ENCODE peak calls at places on chromosome 10, in eight cellular contexts. One of them, this sample, is unnamed.
A peak's percentile ranks its signal among the peaks of the same experiment; 100 is the strongest.

GRCh38 chr10:103576862-103577261 is 83.4 kb downstream of the NEURL1 start:
- DNase-seq in B cell: no peak
- DNase-seq in dermis blood vessel endothelial cell: no peak
- DNase-seq in amniotic stem cell: no peak
- DNase-seq in germinal center: no peak
- DNase-seq in T-helper 2 cell: no peak
- DNase-seq in fibroblast of lung: no peak
- DNase-seq in AG08395: no peak
- DNase-seq in this sample: no peak

GRCh38 chr10:5614081-5614721 is 52.2 kb downstream of the ASB13 start:
- DNase-seq in fibroblast of lung: peak; percentile 75
- DNase-seq in AG08395: peak; percentile 71
- DNase-seq in amniotic stem cell: no peak
- DNase-seq in T-helper 2 cell: no peak
- DNase-seq in germinal center: no peak
- DNase-seq in B cell: no peak
- DNase-seq in dermis blood vessel endothelial cell: no peak
- DNase-seq in this sample: no peak

GRCh38 chr10:79275105-79275430 is 72.2 kb upstream of the PPIF start:
- DNase-seq in dermis blood vessel endothelial cell: no peak
- DNase-seq in B cell: no peak
- DNase-seq in T-helper 2 cell: no peak
- DNase-seq in AG08395: no peak
- DNase-seq in fibroblast of lung: no peak
- DNase-seq in germinal center: no peak
- DNase-seq in amniotic stem cell: no peak
- DNase-seq in this sample: no peak

GRCh38 chr10:77305650-77306632 is 331.7 kb downstream of the KCNMA1 start:
- DNase-seq in dermis blood vessel endothelial cell: no peak
- DNase-seq in T-helper 2 cell: no peak
- DNase-seq in amniotic stem cell: no peak
- DNase-seq in germinal center: no peak
- DNase-seq in fibroblast of lung: no peak
- DNase-seq in B cell: no peak
- DNase-seq in AG08395: peak; percentile 29
- DNase-seq in this sample: no peak

GRCh38 chr10:120979435-120980315 is 128.5 kb downstream of the WDR11 start:
- DNase-seq in amniotic stem cell: no peak
- DNase-seq in fibroblast of lung: no peak
- DNase-seq in AG08395: no peak
- DNase-seq in dermis blood vessel endothelial cell: peak; percentile 1
- DNase-seq in germinal center: peak; percentile 24
- DNase-seq in T-helper 2 cell: no peak
- DNase-seq in B cell: no peak
- DNase-seq in this sample: no peak

GRCh38 chr10:72297281-72297967 is 23.7 kb downstream of the DDIT4 start:
- DNase-seq in amniotic stem cell: no peak
- DNase-seq in AG08395: peak; percentile 88
- DNase-seq in germinal center: peak; percentile 81
- DNase-seq in fibroblast of lung: peak; percentile 88
- DNase-seq in T-helper 2 cell: peak; percentile 92
- DNase-seq in dermis blood vessel endothelial cell: peak; percentile 94
- DNase-seq in B cell: peak; percentile 85
- DNase-seq in this sample: no peak

GRCh38 chr10:69073731-69074130 is 14.2 kb upstream of the SRGN start:
- DNase-seq in B cell: no peak
- DNase-seq in dermis blood vessel endothelial cell: no peak
- DNase-seq in T-helper 2 cell: no peak
- DNase-seq in fibroblast of lung: no peak
- DNase-seq in germinal center: no peak
- DNase-seq in amniotic stem cell: no peak
- DNase-seq in AG08395: no peak
- DNase-seq in this sample: no peak

GRCh38 chr10:78964952-78965633 is 103.7 kb upstream of the ZMIZ1 start:
- DNase-seq in AG08395: no peak
- DNase-seq in germinal center: no peak
- DNase-seq in amniotic stem cell: no peak
- DNase-seq in B cell: no peak
- DNase-seq in fibroblast of lung: peak; percentile 57
- DNase-seq in dermis blood vessel endothelial cell: peak; percentile 56
- DNase-seq in T-helper 2 cell: no peak
- DNase-seq in this sample: no peak

GRCh38 chr10:17523917-17524316 is 69.5 kb upstream of the ST8SIA6 start:
- DNase-seq in B cell: no peak
- DNase-seq in AG08395: no peak
- DNase-seq in fibroblast of lung: no peak
- DNase-seq in amniotic stem cell: no peak
- DNase-seq in T-helper 2 cell: no peak
- DNase-seq in dermis blood vessel endothelial cell: no peak
- DNase-seq in germinal center: no peak
- DNase-seq in this sample: no peak

GRCh38 chr10:128405450-128405849 is 279.2 kb upstream of the MKI67 start:
- DNase-seq in T-helper 2 cell: no peak
- DNase-seq in dermis blood vessel endothelial cell: no peak
- DNase-seq in amniotic stem cell: no peak
- DNase-seq in fibroblast of lung: no peak
- DNase-seq in B cell: no peak
- DNase-seq in AG08395: no peak
- DNase-seq in germinal center: no peak
- DNase-seq in this sample: no peak

GRCh38 chr10:127524229-127524628 is 24.9 kb upstream of the NPS start:
- DNase-seq in T-helper 2 cell: no peak
- DNase-seq in AG08395: no peak
- DNase-seq in B cell: no peak
- DNase-seq in amniotic stem cell: no peak
- DNase-seq in dermis blood vessel endothelial cell: no peak
- DNase-seq in fibroblast of lung: no peak
- DNase-seq in germinal center: no peak
- DNase-seq in this sample: peak; percentile 4

GRCh38 chr10:94111367-94111766 is 117.6 kb downstream of the PLCE1 start:
- DNase-seq in fibroblast of lung: no peak
- DNase-seq in AG08395: no peak
- DNase-seq in amniotic stem cell: no peak
- DNase-seq in B cell: no peak
- DNase-seq in T-helper 2 cell: no peak
- DNase-seq in dermis blood vessel endothelial cell: no peak
- DNase-seq in germinal center: no peak
- DNase-seq in this sample: no peak

GRCh38 chr10:96850825-96851224 is 18.7 kb downstream of the LCOR start:
- DNase-seq in T-helper 2 cell: no peak
- DNase-seq in germinal center: no peak
- DNase-seq in B cell: no peak
- DNase-seq in AG08395: peak; percentile 86
- DNase-seq in dermis blood vessel endothelial cell: no peak
- DNase-seq in amniotic stem cell: peak; percentile 83
- DNase-seq in fibroblast of lung: peak; percentile 94
- DNase-seq in this sample: no peak

GRCh38 chr10:17954856-17955255 is 3.1 kb downstream of the SLC39A12 start:
- DNase-seq in T-helper 2 cell: no peak
- DNase-seq in fibroblast of lung: no peak
- DNase-seq in amniotic stem cell: no peak
- DNase-seq in germinal center: no peak
- DNase-seq in AG08395: peak; percentile 17
- DNase-seq in B cell: no peak
- DNase-seq in dermis blood vessel endothelial cell: no peak
- DNase-seq in this sample: no peak

GRCh38 chr10:1189166-1190051 is 133.2 kb downstream of the WDR37 start:
- DNase-seq in B cell: no peak
- DNase-seq in AG08395: no peak
- DNase-seq in dermis blood vessel endothelial cell: no peak
- DNase-seq in T-helper 2 cell: no peak
- DNase-seq in amniotic stem cell: no peak
- DNase-seq in germinal center: no peak
- DNase-seq in fibroblast of lung: no peak
- DNase-seq in this sample: no peak

GRCh38 chr10:121448768-121449456 is 149.3 kb downstream of the FGFR2 start:
- DNase-seq in AG08395: no peak
- DNase-seq in fibroblast of lung: no peak
- DNase-seq in germinal center: no peak
- DNase-seq in B cell: no peak
- DNase-seq in amniotic stem cell: no peak
- DNase-seq in T-helper 2 cell: no peak
- DNase-seq in dermis blood vessel endothelial cell: no peak
- DNase-seq in this sample: no peak

GRCh38 chr10:124652701-124653100 is 91.5 kb downstream of the FAM53B start:
- DNase-seq in T-helper 2 cell: no peak
- DNase-seq in germinal center: no peak
- DNase-seq in fibroblast of lung: no peak
- DNase-seq in dermis blood vessel endothelial cell: no peak
- DNase-seq in amniotic stem cell: no peak
- DNase-seq in AG08395: no peak
- DNase-seq in B cell: no peak
- DNase-seq in this sample: no peak

GRCh38 chr10:79246606-79247275 is 100.5 kb upstream of the PPIF start:
- DNase-seq in germinal center: no peak
- DNase-seq in B cell: no peak
- DNase-seq in AG08395: peak; percentile 66
- DNase-seq in T-helper 2 cell: no peak
- DNase-seq in dermis blood vessel endothelial cell: peak; percentile 61
- DNase-seq in fibroblast of lung: peak; percentile 67
- DNase-seq in amniotic stem cell: no peak
- DNase-seq in this sample: no peak

GRCh38 chr10:60148266-60148840 is 241.3 kb downstream of the ANK3 start:
- DNase-seq in AG08395: peak; percentile 35
- DNase-seq in fibroblast of lung: peak; percentile 89
- DNase-seq in T-helper 2 cell: no peak
- DNase-seq in germinal center: no peak
- DNase-seq in amniotic stem cell: peak; percentile 13
- DNase-seq in dermis blood vessel endothelial cell: peak; percentile 84
- DNase-seq in B cell: no peak
- DNase-seq in this sample: no peak

GRCh38 chr10:59362184-59362966 is at the start of gene FAM13C:
- DNase-seq in T-helper 2 cell: no peak
- DNase-seq in amniotic stem cell: no peak
- DNase-seq in germinal center: no peak
- DNase-seq in dermis blood vessel endothelial cell: peak; percentile 49
- DNase-seq in fibroblast of lung: peak; percentile 65
- DNase-seq in AG08395: peak; percentile 58
- DNase-seq in B cell: no peak
- DNase-seq in this sample: peak; percentile 14

GRCh38 chr10:44902838-44903545 is 8.1 kb upstream of the TMEM72 start:
- DNase-seq in germinal center: no peak
- DNase-seq in T-helper 2 cell: no peak
- DNase-seq in fibroblast of lung: no peak
- DNase-seq in dermis blood vessel endothelial cell: no peak
- DNase-seq in B cell: no peak
- DNase-seq in amniotic stem cell: no peak
- DNase-seq in AG08395: no peak
- DNase-seq in this sample: no peak

GRCh38 chr10:84352251-84352842 is 24.0 kb downstream of the CCSER2 start:
- DNase-seq in B cell: peak; percentile 70
- DNase-seq in germinal center: peak; percentile 57
- DNase-seq in fibroblast of lung: peak; percentile 59
- DNase-seq in dermis blood vessel endothelial cell: peak; percentile 85
- DNase-seq in T-helper 2 cell: peak; percentile 49
- DNase-seq in AG08395: peak; percentile 60
- DNase-seq in amniotic stem cell: no peak
- DNase-seq in this sample: no peak

GRCh38 chr10:71243756-71244637 is 31.6 kb downstream of the UNC5B start:
- DNase-seq in T-helper 2 cell: no peak
- DNase-seq in germinal center: no peak
- DNase-seq in amniotic stem cell: no peak
- DNase-seq in dermis blood vessel endothelial cell: peak; percentile 62
- DNase-seq in AG08395: peak; percentile 51
- DNase-seq in fibroblast of lung: peak; percentile 60
- DNase-seq in B cell: no peak
- DNase-seq in this sample: no peak

GRCh38 chr10:86057708-86058107 is 308.9 kb downstream of the GRID1 start:
- DNase-seq in B cell: no peak
- DNase-seq in AG08395: no peak
- DNase-seq in germinal center: no peak
- DNase-seq in dermis blood vessel endothelial cell: no peak
- DNase-seq in T-helper 2 cell: no peak
- DNase-seq in amniotic stem cell: no peak
- DNase-seq in fibroblast of lung: no peak
- DNase-seq in this sample: no peak

GRCh38 chr10:49139866-49140195 is 6.0 kb upstream of the FAM170B start:
- DNase-seq in fibroblast of lung: peak; percentile 84
- DNase-seq in amniotic stem cell: no peak
- DNase-seq in dermis blood vessel endothelial cell: peak; percentile 21
- DNase-seq in AG08395: peak; percentile 92
- DNase-seq in B cell: no peak
- DNase-seq in germinal center: no peak
- DNase-seq in T-helper 2 cell: no peak
- DNase-seq in this sample: no peak

GRCh38 chr10:92696606-92697383 is 7.0 kb downstream of the HHEX start:
- DNase-seq in germinal center: no peak
- DNase-seq in fibroblast of lung: no peak
- DNase-seq in T-helper 2 cell: no peak
- DNase-seq in B cell: peak; percentile 24
- DNase-seq in amniotic stem cell: no peak
- DNase-seq in dermis blood vessel endothelial cell: peak; percentile 32
- DNase-seq in AG08395: no peak
- DNase-seq in this sample: no peak

GRCh38 chr10:104989880-104990279 is 348.8 kb downstream of the SORCS3 start:
- DNase-seq in T-helper 2 cell: no peak
- DNase-seq in B cell: no peak
- DNase-seq in fibroblast of lung: no peak
- DNase-seq in dermis blood vessel endothelial cell: no peak
- DNase-seq in AG08395: no peak
- DNase-seq in germinal center: no peak
- DNase-seq in amniotic stem cell: no peak
- DNase-seq in this sample: no peak

GRCh38 chr10:21649441-21649872 is 115.4 kb downstream of the MLLT10 start:
- DNase-seq in germinal center: no peak
- DNase-seq in amniotic stem cell: no peak
- DNase-seq in fibroblast of lung: no peak
- DNase-seq in B cell: no peak
- DNase-seq in dermis blood vessel endothelial cell: no peak
- DNase-seq in T-helper 2 cell: no peak
- DNase-seq in AG08395: no peak
- DNase-seq in this sample: no peak

GRCh38 chr10:24269476-24269875 is 60.5 kb downstream of the KIAA1217 start:
- DNase-seq in dermis blood vessel endothelial cell: no peak
- DNase-seq in T-helper 2 cell: no peak
- DNase-seq in B cell: no peak
- DNase-seq in AG08395: no peak
- DNase-seq in fibroblast of lung: no peak
- DNase-seq in germinal center: no peak
- DNase-seq in amniotic stem cell: no peak
- DNase-seq in this sample: no peak